ENCODE peak calls at places on chromosomes 2 and 18, in seven cellular contexts. L is effector CD4-positive, alpha-beta T cell; S is sigmoid colon; V is ELF-1; A is K562; C is Daoy; T is adipocyte. Y is an unnamed sample.

GRCh38 chr2:199771948-199772692 is 78.9 kb downstream of the FTCDNL1 start:
- DNase-seq in C (peak; percentile 8), L (no peak), S (no peak), A (no peak), V (no peak), T (no peak), Y (no peak)

GRCh38 chr18:40413160-40413559 is 1541.9 kb upstream of the PIK3C3 start:
- DNase-seq in A (no peak), L (no peak), C (no peak), V (peak; percentile 60), T (no peak), S (no peak), Y (no peak)

GRCh38 chr2:212721026-212721451 is 182.4 kb upstream of the ERBB4 start:
- DNase-seq in V (no peak), C (no peak), S (no peak), A (no peak), L (no peak), T (no peak), Y (no peak)

GRCh38 chr18:63454497-63454896 is 22.3 kb upstream of the SERPINB5 start:
- DNase-seq in C (peak; percentile 92), S (no peak), V (no peak), A (no peak), T (peak; percentile 73), L (no peak), Y (no peak)

GRCh38 chr18:59697236-59697932 is at the start of gene CCBE1:
- DNase-seq in L (no peak), S (peak; percentile 85), T (peak; percentile 87), C (peak; percentile 74), A (peak; percentile 63), V (peak; percentile 90), Y (no peak)

GRCh38 chr2:102698369-102699111 is 63.3 kb upstream of the TMEM182 start:
- DNase-seq in T (no peak), V (no peak), A (peak; percentile 50), S (no peak), L (no peak), C (peak; percentile 49), Y (no peak)

GRCh38 chr18:63161728-63162195 is 157.8 kb downstream of the BCL2 start:
- DNase-seq in S (peak; percentile 84), L (peak; percentile 79), V (peak; percentile 11), T (peak; percentile 85), A (peak; percentile 12), C (peak; percentile 83), Y (peak; percentile 79)

GRCh38 chr2:191811807-191812602 is 34.9 kb downstream of the CAVIN2 start:
- DNase-seq in C (peak; percentile 54), L (no peak), T (peak; percentile 88), V (peak; percentile 58), S (peak; percentile 73), A (peak; percentile 32), Y (peak; percentile 62)

GRCh38 chr2:20326163-20326780 is 24.4 kb downstream of the PUM2 start:
- DNase-seq in A (peak; percentile 51), C (peak; percentile 45), V (peak; percentile 70), S (no peak), L (peak; percentile 27), T (peak; percentile 81), Y (peak; percentile 48)

GRCh38 chr2:231648579-231649174 is 56.0 kb downstream of the TEX44 start:
- DNase-seq in C (peak; percentile 66), S (peak; percentile 83), T (peak; percentile 77), A (no peak), V (peak; percentile 86), L (peak; percentile 36), Y (peak; percentile 47)

GRCh38 chr2:150320623-150321022 is 166.8 kb downstream of the RND3 start:
- DNase-seq in C (no peak), S (no peak), A (no peak), V (no peak), T (no peak), L (no peak), Y (no peak)

GRCh38 chr2:60867848-60868247 is 13.5 kb upstream of the REL start:
- DNase-seq in S (no peak), A (no peak), T (no peak), V (no peak), L (no peak), C (no peak), Y (peak; percentile 63)

GRCh38 chr2:40210344-40210967 is 241.4 kb downstream of the SLC8A1 start:
- DNase-seq in V (no peak), C (no peak), A (no peak), L (no peak), T (no peak), S (no peak), Y (no peak)

GRCh38 chr2:111705711-111706323 is 178.2 kb downstream of the ANAPC1 start:
- DNase-seq in C (peak; percentile 94), T (peak; percentile 51), L (no peak), S (no peak), V (peak; percentile 90), A (no peak), Y (no peak)

GRCh38 chr18:22171263-22171838 is 2.0 kb downstream of the GATA6 start:
- DNase-seq in C (no peak), T (no peak), S (no peak), V (peak; percentile 56), L (no peak), A (no peak), Y (no peak)

GRCh38 chr2:152243723-152244122 is 68.2 kb upstream of the STAM2 start:
- DNase-seq in T (no peak), A (no peak), V (no peak), L (no peak), C (no peak), S (no peak), Y (no peak)

GRCh38 chr2:96550787-96551604 is 14.4 kb downstream of the ARID5A start:
- DNase-seq in L (no peak), C (no peak), A (no peak), T (no peak), S (no peak), V (no peak), Y (peak; percentile 10)

GRCh38 chr2:44364604-44365003 is 2.9 kb downstream of the CAMKMT start:
- DNase-seq in V (no peak), C (no peak), A (peak; percentile 41), S (no peak), L (no peak), T (no peak), Y (no peak)

GRCh38 chr18:3597159-3597977 is 147.4 kb downstream of the TGIF1 start:
- DNase-seq in S (no peak), C (no peak), L (no peak), V (no peak), T (no peak), A (no peak), Y (no peak)

GRCh38 chr2:3751832-3752231 is 48.5 kb downstream of the DCDC2C start:
- DNase-seq in V (no peak), A (no peak), C (no peak), T (no peak), L (no peak), S (no peak), Y (no peak)

GRCh38 chr2:196468394-196468793 is 171.1 kb upstream of the CCDC150 start:
- DNase-seq in C (no peak), T (no peak), L (no peak), V (no peak), A (no peak), S (no peak), Y (no peak)

GRCh38 chr2:232319117-232320037 is 59.2 kb upstream of the ALPP start:
- DNase-seq in T (no peak), L (no peak), C (no peak), V (no peak), S (peak; percentile 34), A (no peak), Y (no peak)

GRCh38 chr2:2763351-2763997 is 432.4 kb upstream of the MYT1L start:
- DNase-seq in S (no peak), V (peak; percentile 36), A (no peak), L (no peak), T (no peak), C (no peak), Y (no peak)

GRCh38 chr18:76860411-76860810 is 38.1 kb downstream of the ZNF236 start:
- DNase-seq in S (no peak), T (no peak), A (no peak), C (no peak), V (no peak), L (no peak), Y (no peak)

GRCh38 chr2:191202881-191203397 is 42.3 kb upstream of the MYO1B start:
- DNase-seq in S (peak; percentile 74), L (no peak), V (no peak), A (no peak), T (peak; percentile 53), C (peak; percentile 20), Y (no peak)

GRCh38 chr2:63051795-63052333 is 1.2 kb downstream of the OTX1 start:
- DNase-seq in T (no peak), V (peak; percentile 14), C (no peak), L (no peak), A (no peak), S (no peak), Y (no peak)

GRCh38 chr18:64202836-64203235 is 53.9 kb upstream of the LINC00305 start:
- DNase-seq in L (no peak), A (no peak), C (no peak), T (no peak), S (no peak), V (no peak), Y (no peak)